ENCODE peak calls at places on chromosomes 11 and 22, in nine cellular contexts. One of them, this sample, is unnamed.

GRCh38 chr11:130449996-130450419 is 1.6 kb downstream of the ADAMTS15 start:
- DNase-seq in activated CD4-positive, alpha-beta T cell treated with anti-CD3 and anti-CD28 coated beads for 48 hours: peak; percentile 24
- DNase-seq in NCI-H1436 treated with DMSO at 0.1 percent for 48 hours: no peak
- DNase-seq in activated gamma-delta T cell treated with Interleukin-2 at 50 U/mL for 16 hours: no peak
- DNase-seq in NCI-H187 treated with DMSO at 0.1 percent for 48 hours: no peak
- DNase-seq in memory B cell: no peak
- DNase-seq in GM03348: peak; percentile 78
- DNase-seq in choroid plexus epithelial cell: peak; percentile 93
- DNase-seq in fibroblast of the conjunctiva: peak; percentile 90
- DNase-seq in this sample: peak; percentile 68

GRCh38 chr22:37260939-37261338 is 16.9 kb upstream of the RAC2 start:
- DNase-seq in GM03348: peak; percentile 85
- DNase-seq in activated gamma-delta T cell treated with Interleukin-2 at 50 U/mL for 16 hours: peak; percentile 58
- DNase-seq in NCI-H187 treated with DMSO at 0.1 percent for 48 hours: no peak
- DNase-seq in NCI-H1436 treated with DMSO at 0.1 percent for 48 hours: no peak
- DNase-seq in fibroblast of the conjunctiva: no peak
- DNase-seq in memory B cell: peak; percentile 62
- DNase-seq in choroid plexus epithelial cell: peak; percentile 73
- DNase-seq in activated CD4-positive, alpha-beta T cell treated with anti-CD3 and anti-CD28 coated beads for 48 hours: peak; percentile 72
- DNase-seq in this sample: no peak

GRCh38 chr22:46061431-46062231 is 84.7 kb upstream of the WNT7B start:
- DNase-seq in NCI-H1436 treated with DMSO at 0.1 percent for 48 hours: no peak
- DNase-seq in choroid plexus epithelial cell: no peak
- DNase-seq in GM03348: no peak
- DNase-seq in activated CD4-positive, alpha-beta T cell treated with anti-CD3 and anti-CD28 coated beads for 48 hours: no peak
- DNase-seq in memory B cell: no peak
- DNase-seq in NCI-H187 treated with DMSO at 0.1 percent for 48 hours: no peak
- DNase-seq in activated gamma-delta T cell treated with Interleukin-2 at 50 U/mL for 16 hours: no peak
- DNase-seq in fibroblast of the conjunctiva: no peak
- DNase-seq in this sample: no peak

GRCh38 chr11:83151274-83151977 is 5.5 kb upstream of the PCF11 start:
- DNase-seq in memory B cell: no peak
- DNase-seq in NCI-H1436 treated with DMSO at 0.1 percent for 48 hours: no peak
- DNase-seq in GM03348: no peak
- DNase-seq in NCI-H187 treated with DMSO at 0.1 percent for 48 hours: no peak
- DNase-seq in choroid plexus epithelial cell: no peak
- DNase-seq in activated CD4-positive, alpha-beta T cell treated with anti-CD3 and anti-CD28 coated beads for 48 hours: no peak
- DNase-seq in fibroblast of the conjunctiva: no peak
- DNase-seq in activated gamma-delta T cell treated with Interleukin-2 at 50 U/mL for 16 hours: no peak
- DNase-seq in this sample: no peak

GRCh38 chr11:73234403-73235181 is 16.5 kb downstream of the P2RY2 start:
- DNase-seq in NCI-H1436 treated with DMSO at 0.1 percent for 48 hours: no peak
- DNase-seq in memory B cell: no peak
- DNase-seq in GM03348: no peak
- DNase-seq in NCI-H187 treated with DMSO at 0.1 percent for 48 hours: no peak
- DNase-seq in activated CD4-positive, alpha-beta T cell treated with anti-CD3 and anti-CD28 coated beads for 48 hours: no peak
- DNase-seq in activated gamma-delta T cell treated with Interleukin-2 at 50 U/mL for 16 hours: no peak
- DNase-seq in fibroblast of the conjunctiva: no peak
- DNase-seq in choroid plexus epithelial cell: no peak
- DNase-seq in this sample: no peak

GRCh38 chr22:50547231-50547851 is 1.6 kb downstream of the KLHDC7B start:
- DNase-seq in activated gamma-delta T cell treated with Interleukin-2 at 50 U/mL for 16 hours: no peak
- DNase-seq in GM03348: no peak
- DNase-seq in activated CD4-positive, alpha-beta T cell treated with anti-CD3 and anti-CD28 coated beads for 48 hours: no peak
- DNase-seq in fibroblast of the conjunctiva: no peak
- DNase-seq in choroid plexus epithelial cell: no peak
- DNase-seq in memory B cell: no peak
- DNase-seq in NCI-H1436 treated with DMSO at 0.1 percent for 48 hours: no peak
- DNase-seq in NCI-H187 treated with DMSO at 0.1 percent for 48 hours: no peak
- DNase-seq in this sample: no peak

GRCh38 chr11:87870081-87870480 is 305.2 kb downstream of the RAB38 start:
- DNase-seq in choroid plexus epithelial cell: no peak
- DNase-seq in NCI-H1436 treated with DMSO at 0.1 percent for 48 hours: no peak
- DNase-seq in fibroblast of the conjunctiva: no peak
- DNase-seq in activated gamma-delta T cell treated with Interleukin-2 at 50 U/mL for 16 hours: no peak
- DNase-seq in activated CD4-positive, alpha-beta T cell treated with anti-CD3 and anti-CD28 coated beads for 48 hours: no peak
- DNase-seq in memory B cell: no peak
- DNase-seq in NCI-H187 treated with DMSO at 0.1 percent for 48 hours: no peak
- DNase-seq in GM03348: no peak
- DNase-seq in this sample: no peak

GRCh38 chr11:109508185-109508584 is 86.2 kb downstream of the C11orf87 start:
- DNase-seq in NCI-H1436 treated with DMSO at 0.1 percent for 48 hours: no peak
- DNase-seq in memory B cell: no peak
- DNase-seq in NCI-H187 treated with DMSO at 0.1 percent for 48 hours: no peak
- DNase-seq in activated CD4-positive, alpha-beta T cell treated with anti-CD3 and anti-CD28 coated beads for 48 hours: no peak
- DNase-seq in GM03348: no peak
- DNase-seq in activated gamma-delta T cell treated with Interleukin-2 at 50 U/mL for 16 hours: no peak
- DNase-seq in fibroblast of the conjunctiva: no peak
- DNase-seq in choroid plexus epithelial cell: no peak
- DNase-seq in this sample: no peak

GRCh38 chr11:12797996-12798395 is 123.8 kb downstream of the TEAD1 start:
- DNase-seq in GM03348: no peak
- DNase-seq in NCI-H187 treated with DMSO at 0.1 percent for 48 hours: no peak
- DNase-seq in memory B cell: no peak
- DNase-seq in NCI-H1436 treated with DMSO at 0.1 percent for 48 hours: no peak
- DNase-seq in choroid plexus epithelial cell: peak; percentile 39
- DNase-seq in fibroblast of the conjunctiva: no peak
- DNase-seq in activated gamma-delta T cell treated with Interleukin-2 at 50 U/mL for 16 hours: no peak
- DNase-seq in activated CD4-positive, alpha-beta T cell treated with anti-CD3 and anti-CD28 coated beads for 48 hours: no peak
- DNase-seq in this sample: no peak

GRCh38 chr11:8826145-8826786 is 84.7 kb upstream of the AKIP1 start:
- DNase-seq in memory B cell: no peak
- DNase-seq in GM03348: peak; percentile 23
- DNase-seq in NCI-H187 treated with DMSO at 0.1 percent for 48 hours: no peak
- DNase-seq in activated CD4-positive, alpha-beta T cell treated with anti-CD3 and anti-CD28 coated beads for 48 hours: no peak
- DNase-seq in NCI-H1436 treated with DMSO at 0.1 percent for 48 hours: no peak
- DNase-seq in fibroblast of the conjunctiva: peak; percentile 24
- DNase-seq in choroid plexus epithelial cell: peak; percentile 80
- DNase-seq in activated gamma-delta T cell treated with Interleukin-2 at 50 U/mL for 16 hours: no peak
- DNase-seq in this sample: no peak

GRCh38 chr11:127330044-127330443 is 329.5 kb upstream of the KIRREL3 start:
- DNase-seq in GM03348: no peak
- DNase-seq in activated gamma-delta T cell treated with Interleukin-2 at 50 U/mL for 16 hours: no peak
- DNase-seq in NCI-H187 treated with DMSO at 0.1 percent for 48 hours: no peak
- DNase-seq in activated CD4-positive, alpha-beta T cell treated with anti-CD3 and anti-CD28 coated beads for 48 hours: no peak
- DNase-seq in memory B cell: no peak
- DNase-seq in fibroblast of the conjunctiva: no peak
- DNase-seq in choroid plexus epithelial cell: no peak
- DNase-seq in NCI-H1436 treated with DMSO at 0.1 percent for 48 hours: no peak
- DNase-seq in this sample: no peak

GRCh38 chr11:65645710-65646109 is 7.8 kb downstream of the SIPA1 start:
- DNase-seq in activated CD4-positive, alpha-beta T cell treated with anti-CD3 and anti-CD28 coated beads for 48 hours: no peak
- DNase-seq in NCI-H187 treated with DMSO at 0.1 percent for 48 hours: no peak
- DNase-seq in fibroblast of the conjunctiva: no peak
- DNase-seq in GM03348: peak; percentile 37
- DNase-seq in activated gamma-delta T cell treated with Interleukin-2 at 50 U/mL for 16 hours: no peak
- DNase-seq in NCI-H1436 treated with DMSO at 0.1 percent for 48 hours: no peak
- DNase-seq in choroid plexus epithelial cell: peak; percentile 65
- DNase-seq in memory B cell: no peak
- DNase-seq in this sample: no peak

GRCh38 chr11:126181939-126182730 is 29.3 kb downstream of the RPUSD4 start:
- DNase-seq in fibroblast of the conjunctiva: no peak
- DNase-seq in memory B cell: no peak
- DNase-seq in NCI-H1436 treated with DMSO at 0.1 percent for 48 hours: no peak
- DNase-seq in activated CD4-positive, alpha-beta T cell treated with anti-CD3 and anti-CD28 coated beads for 48 hours: no peak
- DNase-seq in NCI-H187 treated with DMSO at 0.1 percent for 48 hours: no peak
- DNase-seq in choroid plexus epithelial cell: no peak
- DNase-seq in GM03348: no peak
- DNase-seq in activated gamma-delta T cell treated with Interleukin-2 at 50 U/mL for 16 hours: no peak
- DNase-seq in this sample: no peak

GRCh38 chr22:43118953-43119458 is 8.5 kb downstream of the BIK start:
- DNase-seq in choroid plexus epithelial cell: no peak
- DNase-seq in activated gamma-delta T cell treated with Interleukin-2 at 50 U/mL for 16 hours: no peak
- DNase-seq in activated CD4-positive, alpha-beta T cell treated with anti-CD3 and anti-CD28 coated beads for 48 hours: no peak
- DNase-seq in GM03348: no peak
- DNase-seq in NCI-H187 treated with DMSO at 0.1 percent for 48 hours: no peak
- DNase-seq in NCI-H1436 treated with DMSO at 0.1 percent for 48 hours: no peak
- DNase-seq in memory B cell: peak; percentile 46
- DNase-seq in fibroblast of the conjunctiva: no peak
- DNase-seq in this sample: no peak

GRCh38 chr11:66055021-66055420 is 2.9 kb downstream of the SF3B2 start:
- DNase-seq in GM03348: no peak
- DNase-seq in fibroblast of the conjunctiva: no peak
- DNase-seq in NCI-H187 treated with DMSO at 0.1 percent for 48 hours: no peak
- DNase-seq in choroid plexus epithelial cell: no peak
- DNase-seq in NCI-H1436 treated with DMSO at 0.1 percent for 48 hours: no peak
- DNase-seq in activated CD4-positive, alpha-beta T cell treated with anti-CD3 and anti-CD28 coated beads for 48 hours: no peak
- DNase-seq in activated gamma-delta T cell treated with Interleukin-2 at 50 U/mL for 16 hours: no peak
- DNase-seq in memory B cell: no peak
- DNase-seq in this sample: no peak

GRCh38 chr22:43228330-43228729 is 41.4 kb upstream of the TTLL12 start:
- DNase-seq in NCI-H187 treated with DMSO at 0.1 percent for 48 hours: no peak
- DNase-seq in memory B cell: no peak
- DNase-seq in GM03348: no peak
- DNase-seq in NCI-H1436 treated with DMSO at 0.1 percent for 48 hours: no peak
- DNase-seq in fibroblast of the conjunctiva: peak; percentile 8
- DNase-seq in choroid plexus epithelial cell: peak; percentile 61
- DNase-seq in activated CD4-positive, alpha-beta T cell treated with anti-CD3 and anti-CD28 coated beads for 48 hours: peak; percentile 44
- DNase-seq in activated gamma-delta T cell treated with Interleukin-2 at 50 U/mL for 16 hours: peak; percentile 16
- DNase-seq in this sample: peak; percentile 48

GRCh38 chr11:65121447-65121864 is 478 bp downstream of the FAU start:
- DNase-seq in NCI-H1436 treated with DMSO at 0.1 percent for 48 hours: no peak
- DNase-seq in memory B cell: peak; percentile 23
- DNase-seq in activated gamma-delta T cell treated with Interleukin-2 at 50 U/mL for 16 hours: no peak
- DNase-seq in choroid plexus epithelial cell: no peak
- DNase-seq in GM03348: no peak
- DNase-seq in activated CD4-positive, alpha-beta T cell treated with anti-CD3 and anti-CD28 coated beads for 48 hours: peak; percentile 51
- DNase-seq in NCI-H187 treated with DMSO at 0.1 percent for 48 hours: no peak
- DNase-seq in fibroblast of the conjunctiva: no peak
- DNase-seq in this sample: no peak

GRCh38 chr22:49768077-49768476 is 59.6 kb downstream of the BRD1 start:
- DNase-seq in NCI-H187 treated with DMSO at 0.1 percent for 48 hours: no peak
- DNase-seq in activated gamma-delta T cell treated with Interleukin-2 at 50 U/mL for 16 hours: no peak
- DNase-seq in memory B cell: no peak
- DNase-seq in GM03348: no peak
- DNase-seq in choroid plexus epithelial cell: no peak
- DNase-seq in fibroblast of the conjunctiva: no peak
- DNase-seq in NCI-H1436 treated with DMSO at 0.1 percent for 48 hours: no peak
- DNase-seq in activated CD4-positive, alpha-beta T cell treated with anti-CD3 and anti-CD28 coated beads for 48 hours: no peak
- DNase-seq in this sample: no peak

GRCh38 chr11:19345519-19345847 is 104.7 kb upstream of the E2F8 start:
- DNase-seq in NCI-H187 treated with DMSO at 0.1 percent for 48 hours: no peak
- DNase-seq in memory B cell: no peak
- DNase-seq in GM03348: peak; percentile 50
- DNase-seq in fibroblast of the conjunctiva: no peak
- DNase-seq in NCI-H1436 treated with DMSO at 0.1 percent for 48 hours: no peak
- DNase-seq in activated CD4-positive, alpha-beta T cell treated with anti-CD3 and anti-CD28 coated beads for 48 hours: peak; percentile 2
- DNase-seq in choroid plexus epithelial cell: no peak
- DNase-seq in activated gamma-delta T cell treated with Interleukin-2 at 50 U/mL for 16 hours: no peak
- DNase-seq in this sample: no peak

GRCh38 chr11:106160494-106160893 is 83.0 kb downstream of the AASDHPPT start:
- DNase-seq in choroid plexus epithelial cell: peak; percentile 5
- DNase-seq in fibroblast of the conjunctiva: no peak
- DNase-seq in activated CD4-positive, alpha-beta T cell treated with anti-CD3 and anti-CD28 coated beads for 48 hours: no peak
- DNase-seq in NCI-H187 treated with DMSO at 0.1 percent for 48 hours: no peak
- DNase-seq in NCI-H1436 treated with DMSO at 0.1 percent for 48 hours: no peak
- DNase-seq in activated gamma-delta T cell treated with Interleukin-2 at 50 U/mL for 16 hours: no peak
- DNase-seq in GM03348: peak; percentile 11
- DNase-seq in memory B cell: no peak
- DNase-seq in this sample: no peak

GRCh38 chr22:43974028-43974545 is 18.8 kb downstream of the SAMM50 start:
- DNase-seq in activated gamma-delta T cell treated with Interleukin-2 at 50 U/mL for 16 hours: no peak
- DNase-seq in NCI-H187 treated with DMSO at 0.1 percent for 48 hours: no peak
- DNase-seq in NCI-H1436 treated with DMSO at 0.1 percent for 48 hours: no peak
- DNase-seq in memory B cell: no peak
- DNase-seq in activated CD4-positive, alpha-beta T cell treated with anti-CD3 and anti-CD28 coated beads for 48 hours: no peak
- DNase-seq in choroid plexus epithelial cell: no peak
- DNase-seq in fibroblast of the conjunctiva: no peak
- DNase-seq in GM03348: no peak
- DNase-seq in this sample: no peak

GRCh38 chr11:44592125-44592643 is 26.7 kb downstream of the CD82 start:
- DNase-seq in GM03348: peak; percentile 68
- DNase-seq in fibroblast of the conjunctiva: peak; percentile 63
- DNase-seq in memory B cell: no peak
- DNase-seq in choroid plexus epithelial cell: peak; percentile 59
- DNase-seq in NCI-H1436 treated with DMSO at 0.1 percent for 48 hours: no peak
- DNase-seq in NCI-H187 treated with DMSO at 0.1 percent for 48 hours: no peak
- DNase-seq in activated gamma-delta T cell treated with Interleukin-2 at 50 U/mL for 16 hours: no peak
- DNase-seq in activated CD4-positive, alpha-beta T cell treated with anti-CD3 and anti-CD28 coated beads for 48 hours: no peak
- DNase-seq in this sample: no peak

GRCh38 chr11:101497292-101497691 is 86.5 kb downstream of the TRPC6 start:
- DNase-seq in NCI-H1436 treated with DMSO at 0.1 percent for 48 hours: no peak
- DNase-seq in fibroblast of the conjunctiva: no peak
- DNase-seq in activated CD4-positive, alpha-beta T cell treated with anti-CD3 and anti-CD28 coated beads for 48 hours: no peak
- DNase-seq in NCI-H187 treated with DMSO at 0.1 percent for 48 hours: no peak
- DNase-seq in memory B cell: no peak
- DNase-seq in activated gamma-delta T cell treated with Interleukin-2 at 50 U/mL for 16 hours: no peak
- DNase-seq in GM03348: no peak
- DNase-seq in choroid plexus epithelial cell: no peak
- DNase-seq in this sample: no peak

GRCh38 chr22:27226666-27227065 is 569.3 kb downstream of the MIAT start:
- DNase-seq in choroid plexus epithelial cell: peak; percentile 43
- DNase-seq in activated gamma-delta T cell treated with Interleukin-2 at 50 U/mL for 16 hours: no peak
- DNase-seq in GM03348: peak; percentile 46
- DNase-seq in activated CD4-positive, alpha-beta T cell treated with anti-CD3 and anti-CD28 coated beads for 48 hours: no peak
- DNase-seq in memory B cell: no peak
- DNase-seq in NCI-H187 treated with DMSO at 0.1 percent for 48 hours: no peak
- DNase-seq in NCI-H1436 treated with DMSO at 0.1 percent for 48 hours: no peak
- DNase-seq in fibroblast of the conjunctiva: no peak
- DNase-seq in this sample: no peak

GRCh38 chr11:34758262-34758661 is 137.4 kb downstream of the EHF start:
- DNase-seq in activated CD4-positive, alpha-beta T cell treated with anti-CD3 and anti-CD28 coated beads for 48 hours: no peak
- DNase-seq in NCI-H1436 treated with DMSO at 0.1 percent for 48 hours: no peak
- DNase-seq in GM03348: no peak
- DNase-seq in memory B cell: no peak
- DNase-seq in fibroblast of the conjunctiva: no peak
- DNase-seq in NCI-H187 treated with DMSO at 0.1 percent for 48 hours: no peak
- DNase-seq in choroid plexus epithelial cell: peak; percentile 23
- DNase-seq in activated gamma-delta T cell treated with Interleukin-2 at 50 U/mL for 16 hours: no peak
- DNase-seq in this sample: no peak

GRCh38 chr11:72333657-72334056 is 89.7 kb upstream of the PHOX2A start:
- DNase-seq in choroid plexus epithelial cell: peak; percentile 52
- DNase-seq in NCI-H1436 treated with DMSO at 0.1 percent for 48 hours: no peak
- DNase-seq in memory B cell: no peak
- DNase-seq in activated CD4-positive, alpha-beta T cell treated with anti-CD3 and anti-CD28 coated beads for 48 hours: peak; percentile 46
- DNase-seq in fibroblast of the conjunctiva: no peak
- DNase-seq in NCI-H187 treated with DMSO at 0.1 percent for 48 hours: no peak
- DNase-seq in GM03348: no peak
- DNase-seq in activated gamma-delta T cell treated with Interleukin-2 at 50 U/mL for 16 hours: peak; percentile 36
- DNase-seq in this sample: peak; percentile 83

GRCh38 chr11:75389276-75389605 is 10.1 kb upstream of the RPS3 start:
- DNase-seq in choroid plexus epithelial cell: no peak
- DNase-seq in memory B cell: no peak
- DNase-seq in NCI-H187 treated with DMSO at 0.1 percent for 48 hours: no peak
- DNase-seq in NCI-H1436 treated with DMSO at 0.1 percent for 48 hours: no peak
- DNase-seq in activated CD4-positive, alpha-beta T cell treated with anti-CD3 and anti-CD28 coated beads for 48 hours: no peak
- DNase-seq in fibroblast of the conjunctiva: no peak
- DNase-seq in activated gamma-delta T cell treated with Interleukin-2 at 50 U/mL for 16 hours: no peak
- DNase-seq in GM03348: no peak
- DNase-seq in this sample: no peak

GRCh38 chr11:47923667-47924066 is 56.7 kb upstream of the PTPRJ start:
- DNase-seq in activated CD4-positive, alpha-beta T cell treated with anti-CD3 and anti-CD28 coated beads for 48 hours: no peak
- DNase-seq in NCI-H187 treated with DMSO at 0.1 percent for 48 hours: no peak
- DNase-seq in NCI-H1436 treated with DMSO at 0.1 percent for 48 hours: no peak
- DNase-seq in choroid plexus epithelial cell: peak; percentile 46
- DNase-seq in fibroblast of the conjunctiva: no peak
- DNase-seq in activated gamma-delta T cell treated with Interleukin-2 at 50 U/mL for 16 hours: no peak
- DNase-seq in memory B cell: no peak
- DNase-seq in GM03348: peak; percentile 31
- DNase-seq in this sample: no peak

This sample was measured in NT2/D1.